ENCODE peak calls at places on chromosome 20, in six cellular contexts. N is right atrium auricular region, G is mammary epithelial cell, Z is AG09309, T is heart right ventricle, O is upper lobe of right lung. K is an unnamed sample.

GRCh38 chr20:47464380-47465101 is 37.1 kb upstream of the NCOA3 start:
- DNase-seq in N (peak), G (peak), Z (peak), T (peak), O (no peak), K (no peak)

GRCh38 chr20:33713865-33714367 is 6.2 kb downstream of the PXMP4 start:
- DNase-seq in N (no peak), G (no peak), Z (no peak), T (no peak), O (no peak), K (no peak)

GRCh38 chr20:60254901-60255411 is 296.7 kb downstream of the CDH26 start:
- DNase-seq in N (peak), G (peak), Z (peak), T (no peak), O (no peak), K (no peak)

GRCh38 chr20:63957004-63957689 is 931 bp upstream of the UCKL1 start:
- DNase-seq in N (no peak), G (peak), Z (no peak), T (peak), O (no peak), K (no peak)

GRCh38 chr20:24448170-24448569 is 21.3 kb upstream of the SYNDIG1 start:
- DNase-seq in N (peak), G (no peak), Z (no peak), T (no peak), O (no peak), K (no peak)

GRCh38 chr20:50633361-50633760 is 58.0 kb downstream of the RIPOR3 start:
- DNase-seq in N (no peak), G (no peak), Z (no peak), T (no peak), O (no peak), K (no peak)

GRCh38 chr20:11890331-11891080 is 27.2 kb upstream of the BTBD3 start:
- DNase-seq in N (peak), G (peak), Z (peak), T (peak), O (peak), K (no peak)

GRCh38 chr20:36821964-36822437 is 48.4 kb upstream of the DSN1 start:
- DNase-seq in N (no peak), G (peak), Z (no peak), T (no peak), O (no peak), K (no peak)

GRCh38 chr20:56689852-56690485 is 60.9 kb downstream of the TFAP2C start:
- DNase-seq in N (no peak), G (peak), Z (peak), T (no peak), O (no peak), K (no peak)

GRCh38 chr20:1508576-1508975 is 17.4 kb upstream of the SIRPB2 start:
- DNase-seq in N (no peak), G (peak), Z (no peak), T (no peak), O (no peak), K (no peak)

GRCh38 chr20:35562541-35563110 is 20.7 kb downstream of the ERGIC3 start:
- DNase-seq in N (no peak), G (no peak), Z (no peak), T (no peak), O (peak), K (no peak)

GRCh38 chr20:35560105-35560511 is 18.2 kb downstream of the ERGIC3 start:
- DNase-seq in N (no peak), G (no peak), Z (no peak), T (no peak), O (peak), K (no peak)

GRCh38 chr20:35560541-35560940 is 18.7 kb downstream of the ERGIC3 start:
- DNase-seq in N (no peak), G (no peak), Z (no peak), T (no peak), O (no peak), K (no peak)

GRCh38 chr20:35561268-35561667 is 19.4 kb downstream of the ERGIC3 start:
- DNase-seq in N (no peak), G (no peak), Z (peak), T (no peak), O (peak), K (no peak)

GRCh38 chr20:35561671-35562070 is 19.8 kb downstream of the ERGIC3 start:
- DNase-seq in N (no peak), G (no peak), Z (no peak), T (no peak), O (peak), K (no peak)
- H3K4me3 ChIP-seq in N (no peak), G (no peak), Z (no peak), T (no peak), O (no peak), K (no peak)

GRCh38 chr20:44537993-44538392 is 16.1 kb upstream of the SERINC3 start:
- DNase-seq in N (no peak), G (no peak), Z (no peak), T (no peak), O (no peak), K (no peak)
- TF ChIP-seq CTCF in N (no peak), G (peak), Z (peak), T (no peak), O (no peak), K (no peak)

DNA sequence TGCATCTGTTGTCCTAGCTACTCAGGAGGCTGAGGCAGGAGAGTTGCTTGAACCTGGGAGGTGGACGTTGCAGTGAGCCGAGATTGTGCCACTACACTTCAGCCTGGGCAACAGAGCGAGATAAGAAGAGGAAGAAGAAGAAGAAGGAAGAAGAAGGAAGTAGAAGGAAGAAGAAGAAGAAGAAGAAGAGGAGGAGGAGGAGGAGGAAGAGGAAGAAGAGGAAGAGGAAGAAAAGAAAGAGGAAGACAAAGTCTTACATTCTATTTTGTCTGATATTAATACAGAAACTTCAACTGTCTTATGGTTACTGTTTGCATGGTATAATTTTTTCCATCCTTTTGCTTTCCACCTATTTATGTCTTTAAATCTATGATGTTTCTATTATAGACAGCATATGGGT is 7.2 kb upstream of the NELFCD start:
- DNase-seq in N (no peak), G (no peak), Z (no peak), T (no peak), O (no peak), K (no peak)
- H3K4me3 ChIP-seq in N (no peak), G (no peak), Z (no peak), T (no peak), O (no peak), K (no peak)

DNA sequence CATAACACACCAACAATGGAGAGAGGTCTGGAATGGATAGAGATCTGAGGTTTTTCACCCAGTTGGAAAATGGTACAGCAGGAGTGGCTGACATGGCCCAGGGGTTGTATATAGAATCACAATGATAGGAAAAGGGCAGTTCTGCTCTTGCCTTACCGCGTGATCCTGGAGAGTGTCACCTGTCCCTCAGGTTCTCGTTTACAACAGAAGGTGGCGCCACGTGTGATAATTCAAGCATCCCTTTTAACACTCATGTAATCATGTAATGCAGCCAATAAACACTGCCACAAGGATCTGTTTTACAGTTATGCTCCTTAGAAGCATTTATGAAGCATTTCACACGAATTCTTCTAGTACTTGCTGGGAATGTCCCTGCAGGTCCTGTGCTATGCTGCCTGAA is 12.9 kb upstream of the WFDC2 start:
- DNase-seq in N (no peak), G (peak), Z (no peak), T (no peak), O (no peak), K (no peak)
- TF ChIP-seq CTCF in N (no peak), G (peak), Z (peak), T (peak), O (peak), K (peak)